ENCODE peak calls at places on chromosomes 5 and 9, in four cellular contexts. T is neural progenitor cell, I is Panc1, U is fibroblast of lung. C is an unnamed sample. For H3K4me1, the result is how much of the 10 kb centered on the place peaks cover.

GRCh38 chr9:32550609-32551490 is 1.3 kb upstream of the SMIM27 start:
- DNase-seq in I (peak), U (peak), T (peak), C (peak)

GRCh38 chr5:72256536-72256935 is 63.5 kb downstream of the MRPS27 start:
- DNase-seq in U (no peak), T (no peak), I (no peak), C (no peak)

GRCh38 chr9:129732946-129733631 is 19.8 kb downstream of the PTGES start:
- DNase-seq in T (no peak), I (no peak), U (no peak), C (no peak)

GRCh38 chr5:63263409-63263808 is 684.8 kb downstream of the LRRC70 start:
- DNase-seq in T (no peak), I (no peak), U (peak), C (no peak)

GRCh38 chr5:90438100-90438499 is 28.5 kb upstream of the CETN3 start:
- DNase-seq in U (no peak), T (no peak), I (no peak), C (no peak)

GRCh38 chr9:121601234-121601633 is 50.2 kb upstream of the DAB2IP start:
- DNase-seq in T (no peak), I (no peak), U (peak), C (no peak)

GRCh38 chr9:114418053-114418452 is 30.3 kb upstream of the AKNA start:
- DNase-seq in I (no peak), T (no peak), U (no peak), C (no peak)

GRCh38 chr5:97131139-97131710 is 11.2 kb downstream of the LIX1 start:
- DNase-seq in T (no peak), I (no peak), U (peak), C (no peak)

GRCh38 chr5:139960723-139961383 is 82.2 kb downstream of the NRG2 start:
- DNase-seq in T (no peak), U (no peak), I (no peak), C (no peak)

GRCh38 chr9:4442806-4443205 is 47.5 kb upstream of the SLC1A1 start:
- DNase-seq in I (no peak), T (no peak), U (no peak), C (no peak)

GRCh38 chr5:130135506-130135905 is 231.2 kb downstream of the CHSY3 start:
- DNase-seq in I (no peak), U (peak), T (no peak), C (no peak)

GRCh38 chr9:107620801-107621200 is 131.2 kb upstream of the KLF4 start:
- DNase-seq in U (no peak), I (no peak), T (no peak), C (no peak)

GRCh38 chr9:6449645-6450044 is 36.6 kb downstream of the UHRF2 start:
- DNase-seq in U (no peak), T (no peak), I (no peak), C (no peak)

GRCh38 chr5:167064199-167064811 is 1227.1 kb upstream of the WWC1 start:
- DNase-seq in I (no peak), T (peak), U (no peak), C (no peak)

GRCh38 chr5:374631-375335 is 53.3 kb downstream of the AHRR start:
- DNase-seq in I (no peak), T (no peak), U (no peak), C (peak)

GRCh38 chr5:8981016-8981415 is 564.9 kb downstream of the SEMA5A start:
- DNase-seq in U (no peak), T (no peak), I (no peak), C (no peak)

GRCh38 chr5:172744106-172745104 is 26.6 kb downstream of the DUSP1 start:
- DNase-seq in T (no peak), U (no peak), I (no peak), C (no peak)

GRCh38 chr9:128340691-128341434 is 536 bp downstream of the SLC27A4 start:
- DNase-seq in U (peak), T (peak), I (no peak), C (no peak)

GRCh38 chr9:7042124-7042523 is 284.4 kb downstream of the KDM4C start:
- DNase-seq in T (no peak), I (no peak), U (peak), C (no peak)

GRCh38 chr5:73387630-73388370 is 60.8 kb downstream of the FOXD1 start:
- DNase-seq in T (no peak), U (peak), I (no peak), C (no peak)

GRCh38 chr5:93598997-93599371 is 16.0 kb downstream of the NR2F1 start:
- DNase-seq in I (no peak), T (peak), U (no peak), C (no peak)

GRCh38 chr9:107732781-107733529 is 243.4 kb upstream of the KLF4 start:
- DNase-seq in U (peak), T (no peak), I (no peak), C (peak)

GRCh38 chr5:172145870-172146747 is 41.9 kb downstream of the STK10 start:
- DNase-seq in U (no peak), T (no peak), I (no peak), C (no peak)

GRCh38 chr5:19987594-19988345 is at the start of gene CDH18:
- DNase-seq in I (no peak), U (peak), T (peak), C (no peak)

GRCh38 chr9:91720313-91720712 is 229.7 kb downstream of the ROR2 start:
- DNase-seq in I (no peak), T (no peak), U (peak), C (no peak)

GRCh38 chr5:7397005-7397546 is 1.1 kb downstream of the ADCY2 start:
- DNase-seq in U (no peak), I (no peak), T (no peak), C (no peak)

GRCh38 chr5:7395432-7396168 is at the start of gene ADCY2:
- DNase-seq in T (no peak), U (no peak), I (no peak), C (no peak)

GRCh38 chr5:7396169-7397004 is 449 bp downstream of the ADCY2 start:
- DNase-seq in I (no peak), T (peak), U (no peak), C (no peak)

GRCh38 chr5:7393921-7394799 is 1.8 kb upstream of the ADCY2 start:
- DNase-seq in T (no peak), U (no peak), I (no peak), C (no peak)

DNA sequence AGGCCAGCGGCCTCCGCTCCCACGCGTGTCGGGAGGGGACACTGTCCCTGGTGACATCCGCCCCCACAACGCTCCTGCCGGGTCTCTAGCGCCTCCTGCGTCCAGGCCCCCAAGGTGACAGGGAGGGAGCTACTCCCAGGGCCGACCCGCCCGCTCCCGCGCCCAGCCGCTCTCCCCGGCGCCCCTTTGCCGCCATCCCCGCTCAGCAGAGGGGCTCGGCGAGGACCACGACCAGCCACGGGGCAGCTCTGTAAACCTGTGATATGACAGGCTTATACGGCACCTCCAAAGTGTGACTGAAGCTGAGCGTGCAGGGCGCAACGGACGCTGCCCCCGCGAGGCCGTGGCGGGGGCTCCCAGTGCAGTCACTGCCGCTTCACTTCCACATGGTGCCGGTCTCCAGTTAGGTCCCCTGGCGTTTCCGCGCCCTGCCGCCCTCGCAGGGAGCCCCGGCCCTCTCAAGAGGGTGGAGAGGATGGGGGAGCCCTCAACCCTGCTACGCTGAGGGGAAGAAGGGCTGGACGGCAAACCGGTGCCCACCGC is 978 bp upstream of the ADCY2 start:
- DNase-seq in U (no peak), T (peak), I (no peak), C (no peak)
- H3K4me3 ChIP-seq in U (no peak), T (peak), I (no peak), C (peak)

GRCh38 chr9:109561137-109561536 is 63.0 kb upstream of the PTPN3 start:
- DNase-seq in I (no peak), U (no peak), T (no peak), C (no peak)
- H3K27ac ChIP-seq in I (no peak), U (no peak), T (no peak), C (peak)

GRCh38 chr9:132857031-132857430 is 21.1 kb downstream of the AK8 start:
- DNase-seq in T (peak), U (peak), I (no peak), C (no peak)
- H3K4me1 ChIP-seq in T (under half), U (under half), I (under half), C (under half)

DNA sequence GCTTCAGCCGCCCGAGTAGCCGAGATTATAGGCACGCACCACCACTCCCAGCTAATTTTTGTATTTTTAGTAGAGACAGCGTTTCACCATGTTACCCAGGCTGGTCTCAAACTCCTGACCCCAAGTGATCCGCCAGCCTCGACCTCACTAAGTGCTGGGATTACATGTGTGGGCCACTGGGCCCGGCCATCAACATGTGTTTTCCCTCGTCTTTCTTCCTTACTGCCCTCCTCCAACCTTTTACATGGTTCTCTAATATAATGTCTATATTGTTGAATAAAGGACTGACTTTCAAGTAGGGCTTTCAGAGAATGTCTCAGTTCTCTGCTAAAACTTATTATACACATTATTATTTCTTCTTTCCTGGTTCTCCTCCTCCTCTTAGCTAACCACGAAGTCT is 21.3 kb upstream of the PCAT7 start:
- DNase-seq in T (no peak), U (no peak), I (no peak), C (no peak)
- H3K4me3 ChIP-seq in T (no peak), U (no peak), I (no peak), C (no peak)

DNA sequence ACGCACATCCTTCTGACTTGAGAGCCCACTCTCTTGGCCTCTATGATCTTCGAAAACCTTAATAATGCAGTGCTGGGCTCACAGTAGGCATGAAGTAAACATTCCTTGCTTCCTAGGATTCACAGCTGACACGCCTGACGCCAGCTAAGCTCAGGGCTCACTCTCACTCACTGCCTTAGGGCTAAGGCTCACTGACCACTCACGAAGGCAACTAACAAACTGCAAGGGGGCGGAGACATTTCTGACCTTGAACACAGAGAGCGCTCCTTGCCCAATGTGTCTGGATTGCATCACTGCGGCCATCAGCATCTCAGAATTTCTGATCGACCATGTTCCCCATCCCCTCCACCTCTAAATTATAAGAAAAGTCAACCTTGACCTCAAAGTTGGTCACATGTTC is 372.6 kb downstream of the EBF1 start:
- DNase-seq in T (no peak), U (no peak), I (no peak), C (no peak)
- H3K27ac ChIP-seq in T (no peak), U (no peak), I (no peak), C (no peak)

GRCh38 chr9:131734165-131734610 is 5.7 kb downstream of the RAPGEF1 start:
- DNase-seq in U (no peak), I (no peak), T (no peak), C (no peak)
- H3K4me1 ChIP-seq in U (under half), I (half or more), T (under half), C (under half)

C was measured in ascending aorta.